ENCODE peak calls at places on chromosomes 12 and 14, in eight cellular contexts. B, L, T, P, V, C, W and E are unnamed samples.

GRCh38 chr12:124169577-124169976 is 125.3 kb upstream of the RFLNA start:
- DNase-seq in B (no peak), L (no peak), T (no peak), P (no peak), V (no peak), C (no peak), W (no peak), E (no peak)

GRCh38 chr12:95784286-95784685 is 6.3 kb downstream of the NTN4 start:
- DNase-seq in B (no peak), L (no peak), T (no peak), P (no peak), V (no peak), C (no peak), W (no peak), E (no peak)

GRCh38 chr12:5260591-5261086 is 171.3 kb upstream of the NTF3 start:
- DNase-seq in B (no peak), L (no peak), T (no peak), P (no peak), V (no peak), C (no peak), W (no peak), E (no peak)

GRCh38 chr14:69592923-69593677 is 18.3 kb upstream of the SUSD6 start:
- DNase-seq in B (no peak), L (no peak), T (peak; percentile 77), P (no peak), V (no peak), C (no peak), W (no peak), E (no peak)

GRCh38 chr14:101600336-101600890 is 39.1 kb downstream of the DIO3 start:
- DNase-seq in B (no peak), L (no peak), T (no peak), P (peak; percentile 19), V (no peak), C (peak; percentile 12), W (no peak), E (no peak)

GRCh38 chr12:46386360-46386867 is 13.8 kb upstream of the SLC38A2 start:
- DNase-seq in B (no peak), L (no peak), T (no peak), P (no peak), V (no peak), C (no peak), W (no peak), E (no peak)

GRCh38 chr14:76201162-76201561 is 49.4 kb downstream of the GPATCH2L start:
- DNase-seq in B (no peak), L (no peak), T (no peak), P (no peak), V (no peak), C (no peak), W (no peak), E (no peak)

GRCh38 chr14:103101257-103101963 is 6.9 kb downstream of the EXOC3L4 start:
- DNase-seq in B (no peak), L (no peak), T (no peak), P (no peak), V (no peak), C (no peak), W (no peak), E (no peak)

GRCh38 chr12:47717046-47717442 is 8.2 kb downstream of the ENDOU start:
- DNase-seq in B (no peak), L (no peak), T (no peak), P (no peak), V (no peak), C (no peak), W (no peak), E (no peak)

GRCh38 chr12:47721431-47721973 is 3.8 kb downstream of the ENDOU start:
- DNase-seq in B (no peak), L (peak; percentile 17), T (no peak), P (no peak), V (no peak), C (no peak), W (no peak), E (peak; percentile 72)

GRCh38 chr12:47715877-47716548 is 9.3 kb downstream of the ENDOU start:
- DNase-seq in B (no peak), L (no peak), T (no peak), P (peak; percentile 78), V (no peak), C (no peak), W (no peak), E (no peak)

GRCh38 chr12:47717443-47718193 is 7.7 kb downstream of the ENDOU start:
- DNase-seq in B (peak; percentile 83), L (peak; percentile 61), T (peak; percentile 93), P (peak; percentile 95), V (peak; percentile 82), C (peak; percentile 88), W (peak; percentile 90), E (peak; percentile 95)

DNA sequence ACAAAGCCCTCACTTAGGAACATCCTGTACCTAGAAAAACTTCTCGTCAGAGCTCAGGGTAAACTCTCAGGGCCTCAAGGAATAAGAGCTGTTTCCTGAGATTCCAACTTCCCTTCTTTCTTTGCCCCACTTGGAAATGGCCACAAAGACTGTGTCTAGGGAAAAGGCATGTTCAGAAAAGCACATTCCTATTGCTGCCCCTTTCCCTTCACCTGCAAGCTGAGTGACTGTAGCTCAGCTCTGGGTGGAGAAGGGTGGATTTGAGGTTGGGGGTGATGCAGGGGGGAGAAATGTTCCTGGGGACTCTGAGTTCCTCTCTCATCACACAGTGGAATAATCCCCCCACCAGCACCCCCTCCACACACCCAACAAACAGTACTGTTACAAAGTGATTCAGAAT is 6.8 kb downstream of the ENDOU start:
- DNase-seq in B (no peak), L (peak; percentile 10), T (no peak), P (peak; percentile 89), V (no peak), C (no peak), W (no peak), E (peak; percentile 14)
- H3K27ac ChIP-seq in B (peak overlapping the region; percentile 89), L (peak overlapping the region; percentile 98), T (peak overlapping the region; percentile 88), P (peak overlapping the region; percentile 82), V (peak overlapping the region; percentile 86), C (no peak overlapping the region), W (peak overlapping the region; percentile 90), E (peak overlapping the region; percentile 86)

GRCh38 chr12:57514720-57515467 is 5.4 kb downstream of the DDIT3 start:
- DNase-seq in B (no peak), L (no peak), T (no peak), P (no peak), V (no peak), C (no peak), W (no peak), E (no peak)

GRCh38 chr12:57515468-57515933 is 4.8 kb downstream of the DDIT3 start:
- DNase-seq in B (no peak), L (no peak), T (no peak), P (no peak), V (no peak), C (no peak), W (no peak), E (no peak)

GRCh38 chr12:57516617-57517153 is 3.6 kb downstream of the DDIT3 start:
- DNase-seq in B (no peak), L (no peak), T (no peak), P (no peak), V (no peak), C (no peak), W (no peak), E (no peak)

GRCh38 chr12:57517187-57517586 is 3.1 kb downstream of the DDIT3 start:
- DNase-seq in B (no peak), L (no peak), T (no peak), P (no peak), V (no peak), C (no peak), W (no peak), E (no peak)

GRCh38 chr12:57515934-57516541 is 4.3 kb downstream of the DDIT3 start:
- DNase-seq in B (no peak), L (no peak), T (no peak), P (no peak), V (no peak), C (no peak), W (no peak), E (no peak)
- TF ChIP-seq POLR2AphosphoS5 in B (no peak), L (peak; percentile 9), T (no peak), P (no peak), V (no peak), C (no peak), W (no peak), E (no peak)

DNA sequence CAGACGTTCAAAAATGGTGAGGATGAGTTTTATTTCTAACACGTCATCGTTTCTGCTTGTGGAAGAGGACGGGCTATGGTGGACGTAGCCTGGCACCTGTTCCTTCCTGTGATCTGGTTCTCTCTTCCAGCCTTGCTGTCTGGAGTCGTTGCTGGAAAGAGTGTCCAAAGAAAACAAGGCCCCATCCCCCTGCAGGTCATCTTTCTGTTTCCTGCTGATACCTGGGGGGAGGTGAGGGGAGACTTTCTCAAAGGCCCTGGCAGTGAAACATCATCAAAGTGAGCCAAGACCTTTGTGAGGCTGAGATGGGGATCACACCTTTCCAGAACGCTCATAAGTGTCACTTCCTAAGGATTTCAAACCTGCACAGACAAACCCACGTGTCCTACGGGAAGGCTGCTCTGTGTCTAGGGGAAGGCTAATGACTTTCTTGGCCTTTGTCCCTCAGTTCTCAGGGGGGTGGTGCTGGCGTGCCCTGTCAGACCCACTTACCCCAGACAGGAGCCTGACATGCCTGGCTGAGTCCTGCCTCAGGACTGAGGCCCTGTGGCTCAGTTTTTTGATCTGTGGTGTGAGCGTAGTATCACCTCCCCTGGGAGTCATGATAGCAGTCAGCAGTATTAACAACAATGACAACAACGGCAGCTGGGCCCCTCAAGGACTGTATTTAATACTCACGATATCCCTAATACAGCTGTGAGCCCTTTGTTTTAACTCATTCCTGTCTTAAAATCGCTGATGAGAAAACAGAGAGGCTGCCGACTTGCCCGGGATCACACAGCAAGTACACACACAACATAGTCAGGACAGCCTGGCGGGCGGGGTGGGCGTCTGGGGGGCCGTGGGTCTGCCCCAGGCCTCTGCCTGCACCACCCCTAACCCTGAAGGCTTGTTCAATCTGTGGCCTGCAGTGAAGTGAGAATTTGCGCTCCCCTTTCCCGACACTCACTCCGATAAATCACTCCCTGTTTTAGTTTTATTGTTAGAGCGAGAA is 235.3 kb downstream of the SLC41A2 start:
- DNase-seq in B (no peak), L (no peak), T (no peak), P (no peak), V (no peak), C (peak; percentile 73), W (no peak), E (no peak)
- H3K27ac ChIP-seq in B (no peak overlapping the region), L (no peak overlapping the region), T (no peak overlapping the region), P (no peak overlapping the region), V (no peak overlapping the region), C (peak overlapping the region; percentile 91), W (no peak overlapping the region), E (no peak overlapping the region)

GRCh38 chr14:90839889-90840266 is 23.6 kb upstream of the TTC7B start:
- DNase-seq in B (no peak), L (peak; percentile 12), T (no peak), P (peak; percentile 55), V (no peak), C (no peak), W (no peak), E (no peak)

GRCh38 chr14:90842726-90843125 is 26.5 kb upstream of the TTC7B start:
- DNase-seq in B (no peak), L (peak; percentile 10), T (no peak), P (no peak), V (no peak), C (no peak), W (no peak), E (no peak)

GRCh38 chr14:90837355-90837754 is 21.1 kb upstream of the TTC7B start:
- DNase-seq in B (no peak), L (no peak), T (no peak), P (peak; percentile 68), V (no peak), C (no peak), W (no peak), E (no peak)

GRCh38 chr14:90836692-90837063 is 20.4 kb upstream of the TTC7B start:
- DNase-seq in B (no peak), L (no peak), T (peak; percentile 37), P (no peak), V (no peak), C (no peak), W (no peak), E (no peak)

GRCh38 chr14:90839024-90839888 is 23.0 kb upstream of the TTC7B start:
- DNase-seq in B (no peak), L (no peak), T (peak; percentile 78), P (peak; percentile 91), V (no peak), C (no peak), W (no peak), E (no peak)
- TF ChIP-seq POLR2AphosphoS5 in B (no peak), L (peak; percentile 39), T (no peak), P (peak; percentile 45), V (no peak), C (no peak), W (no peak), E (peak; percentile 8)